ENCODE peak calls at places on chromosomes 6 and 20, in four cellular contexts. One of them, this sample, is unnamed.
A peak's percentile ranks its signal among the peaks of the same experiment; 100 is the strongest.

GRCh38 chr6:110328231-110328630 is 29.9 kb downstream of the METTL24 start:
- DNase-seq in anterior cingulate cortex: no peak
- DNase-seq in heart right ventricle: no peak
- DNase-seq in CD8-positive, alpha-beta T cell: no peak
- DNase-seq in this sample: no peak

GRCh38 chr6:111971866-111972532 is 81.9 kb upstream of the CCN6 start:
- DNase-seq in CD8-positive, alpha-beta T cell: no peak
- DNase-seq in heart right ventricle: no peak
- DNase-seq in anterior cingulate cortex: no peak
- DNase-seq in this sample: no peak

GRCh38 chr6:139133272-139133671 is 1.6 kb upstream of the HECA start:
- DNase-seq in anterior cingulate cortex: no peak
- DNase-seq in heart right ventricle: no peak
- DNase-seq in CD8-positive, alpha-beta T cell: no peak
- DNase-seq in this sample: no peak

GRCh38 chr6:121382467-121383121 is 48.3 kb upstream of the TBC1D32 start:
- DNase-seq in heart right ventricle: no peak
- DNase-seq in CD8-positive, alpha-beta T cell: no peak
- DNase-seq in anterior cingulate cortex: no peak
- DNase-seq in this sample: no peak

GRCh38 chr6:53035549-53036213 is 29.5 kb upstream of the FBXO9 start:
- DNase-seq in anterior cingulate cortex: peak; percentile 8
- DNase-seq in heart right ventricle: no peak
- DNase-seq in CD8-positive, alpha-beta T cell: no peak
- DNase-seq in this sample: no peak

GRCh38 chr6:5869676-5870075 is 137.0 kb downstream of the NRN1 start:
- DNase-seq in anterior cingulate cortex: no peak
- DNase-seq in heart right ventricle: no peak
- DNase-seq in CD8-positive, alpha-beta T cell: no peak
- DNase-seq in this sample: no peak

GRCh38 chr6:72040106-72040505 is 153.8 kb downstream of the RIMS1 start:
- DNase-seq in CD8-positive, alpha-beta T cell: no peak
- DNase-seq in anterior cingulate cortex: no peak
- DNase-seq in heart right ventricle: no peak
- DNase-seq in this sample: no peak

GRCh38 chr20:17936791-17937687 is 31.6 kb downstream of the SNX5 start:
- DNase-seq in heart right ventricle: peak; percentile 58
- DNase-seq in anterior cingulate cortex: no peak
- DNase-seq in CD8-positive, alpha-beta T cell: no peak
- DNase-seq in this sample: no peak

GRCh38 chr6:223763-224162 is 68.5 kb upstream of the DUSP22 start:
- DNase-seq in anterior cingulate cortex: no peak
- DNase-seq in heart right ventricle: no peak
- DNase-seq in CD8-positive, alpha-beta T cell: no peak
- DNase-seq in this sample: no peak

GRCh38 chr20:37222086-37222485 is 39.5 kb downstream of the GHRH start:
- DNase-seq in heart right ventricle: no peak
- DNase-seq in CD8-positive, alpha-beta T cell: no peak
- DNase-seq in anterior cingulate cortex: no peak
- DNase-seq in this sample: no peak

GRCh38 chr6:168709440-168709839 is 268.5 kb downstream of the SMOC2 start:
- DNase-seq in CD8-positive, alpha-beta T cell: peak; percentile 25
- DNase-seq in heart right ventricle: no peak
- DNase-seq in anterior cingulate cortex: no peak
- DNase-seq in this sample: no peak

GRCh38 chr6:32148722-32149576 is 2.8 kb downstream of the PRRT1 start:
- DNase-seq in CD8-positive, alpha-beta T cell: peak; percentile 80
- DNase-seq in anterior cingulate cortex: peak; percentile 56
- DNase-seq in heart right ventricle: peak; percentile 64
- DNase-seq in this sample: peak; percentile 41

GRCh38 chr6:84280030-84280429 is 52.6 kb upstream of the CEP162 start:
- DNase-seq in heart right ventricle: no peak
- DNase-seq in anterior cingulate cortex: no peak
- DNase-seq in CD8-positive, alpha-beta T cell: no peak
- DNase-seq in this sample: no peak

GRCh38 chr6:151313060-151313459 is 73.3 kb downstream of the AKAP12 start:
- DNase-seq in CD8-positive, alpha-beta T cell: no peak
- DNase-seq in anterior cingulate cortex: no peak
- DNase-seq in heart right ventricle: no peak
- DNase-seq in this sample: no peak

GRCh38 chr6:63640062-63640461 is 4.5 kb downstream of the PHF3 start:
- DNase-seq in CD8-positive, alpha-beta T cell: no peak
- DNase-seq in heart right ventricle: no peak
- DNase-seq in anterior cingulate cortex: no peak
- DNase-seq in this sample: no peak

GRCh38 chr6:139030211-139030530 is 1.6 kb downstream of the ABRACL start:
- DNase-seq in CD8-positive, alpha-beta T cell: no peak
- DNase-seq in heart right ventricle: no peak
- DNase-seq in anterior cingulate cortex: no peak
- DNase-seq in this sample: no peak

GRCh38 chr6:43616728-43617472 is 12.2 kb downstream of the GTPBP2 start:
- DNase-seq in anterior cingulate cortex: no peak
- DNase-seq in CD8-positive, alpha-beta T cell: no peak
- DNase-seq in heart right ventricle: no peak
- DNase-seq in this sample: no peak

This sample was measured in activated T-helper 1 cell treated with Interleukin-2 at 50 U/mL for 16 hours.